ENCODE peak calls at places on chromosomes 6 and 20, in six cellular contexts. P, F, M, T, R and G are unnamed samples.
A peak's percentile ranks its signal among the peaks of the same experiment; 100 is the strongest.

GRCh38 chr20:19849341-19850189 is 91.5 kb downstream of the RIN2 start:
- DNase-seq in P (no peak), F (no peak), M (no peak), T (peak; percentile 69), R (no peak), G (no peak)

GRCh38 chr20:52212943-52213342 is 21.4 kb upstream of the ZFP64 start:
- DNase-seq in P (no peak), F (no peak), M (no peak), T (no peak), R (no peak), G (no peak)

GRCh38 chr20:19531446-19531845 is 226.6 kb upstream of the RIN2 start:
- DNase-seq in P (no peak), F (no peak), M (no peak), T (no peak), R (no peak), G (no peak)

GRCh38 chr20:4613184-4613583 is 108.5 kb upstream of the PRND start:
- DNase-seq in P (no peak), F (no peak), M (no peak), T (no peak), R (no peak), G (no peak)

GRCh38 chr6:45630801-45631200 is 253.1 kb upstream of the SUPT3H start:
- DNase-seq in P (no peak), F (no peak), M (no peak), T (no peak), R (no peak), G (peak; percentile 90)

GRCh38 chr6:146770275-146770964 is 171.6 kb downstream of the ADGB start:
- DNase-seq in P (no peak), F (no peak), M (no peak), T (no peak), R (no peak), G (no peak)

GRCh38 chr6:38612386-38612965 is 27.3 kb downstream of the BTBD9 start:
- DNase-seq in P (no peak), F (no peak), M (no peak), T (peak; percentile 70), R (no peak), G (no peak)

GRCh38 chr6:139429559-139430150 is 55.2 kb upstream of the CITED2 start:
- DNase-seq in P (no peak), F (no peak), M (no peak), T (no peak), R (no peak), G (no peak)

GRCh38 chr20:51700809-51701285 is 67.3 kb downstream of the ATP9A start:
- DNase-seq in P (no peak), F (no peak), M (no peak), T (peak; percentile 67), R (no peak), G (peak; percentile 42)

GRCh38 chr6:116066789-116067188 is 6.1 kb upstream of the FRK start:
- DNase-seq in P (no peak), F (no peak), M (no peak), T (no peak), R (no peak), G (no peak)

GRCh38 chr6:116385462-116385807 is 14.7 kb downstream of the DSE start:
- DNase-seq in P (no peak), F (no peak), M (no peak), T (peak; percentile 53), R (no peak), G (no peak)

GRCh38 chr6:139539852-139540251 is 165.4 kb upstream of the CITED2 start:
- DNase-seq in P (no peak), F (no peak), M (peak; percentile 31), T (peak; percentile 92), R (no peak), G (peak; percentile 89)

GRCh38 chr20:61668771-61669503 is 396.7 kb downstream of the TAF4 start:
- DNase-seq in P (no peak), F (no peak), M (no peak), T (no peak), R (no peak), G (no peak)

GRCh38 chr6:29509239-29509638 is 21.5 kb upstream of the MAS1L start:
- DNase-seq in P (no peak), F (no peak), M (no peak), T (no peak), R (no peak), G (no peak)

GRCh38 chr6:33124525-33124901 is 48.7 kb downstream of the HLA-DPB1 start:
- DNase-seq in P (no peak), F (no peak), M (no peak), T (no peak), R (no peak), G (no peak)

GRCh38 chr20:10427060-10427692 is 6.8 kb downstream of the MKKS start:
- DNase-seq in P (peak; percentile 74), F (peak; percentile 46), M (peak; percentile 49), T (peak; percentile 84), R (peak; percentile 26), G (peak; percentile 43)

GRCh38 chr20:18397090-18397489 is 69.7 kb downstream of the DZANK1 start:
- DNase-seq in P (no peak), F (no peak), M (no peak), T (peak; percentile 20), R (no peak), G (no peak)

GRCh38 chr20:58086763-58087566 is 141.5 kb downstream of the ANKRD60 start:
- DNase-seq in P (peak; percentile 59), F (no peak), M (no peak), T (peak; percentile 56), R (no peak), G (peak; percentile 58)

GRCh38 chr20:2128542-2128941 is 26.9 kb downstream of the STK35 start:
- DNase-seq in P (no peak), F (no peak), M (no peak), T (no peak), R (no peak), G (no peak)

GRCh38 chr6:6825986-6826901 is 237.7 kb downstream of the LY86 start:
- DNase-seq in P (peak; percentile 72), F (no peak), M (peak; percentile 56), T (peak; percentile 14), R (no peak), G (peak; percentile 58)

GRCh38 chr6:40791004-40791403 is 203.8 kb upstream of the LRFN2 start:
- DNase-seq in P (no peak), F (no peak), M (no peak), T (no peak), R (no peak), G (no peak)

GRCh38 chr20:24917797-24918578 is 31.1 kb upstream of the CST7 start:
- DNase-seq in P (peak; percentile 83), F (no peak), M (peak; percentile 56), T (peak; percentile 78), R (peak; percentile 22), G (peak; percentile 56)

GRCh38 chr20:23366384-23366783 is 4.4 kb downstream of the GZF1 start:
- DNase-seq in P (no peak), F (no peak), M (no peak), T (no peak), R (no peak), G (no peak)

GRCh38 chr20:42961771-42962170 is 227.9 kb downstream of the PTPRT start:
- DNase-seq in P (no peak), F (no peak), M (no peak), T (no peak), R (no peak), G (no peak)